ENCODE peak calls at places on chromosomes 4 and X, in six cellular contexts. One of them, this sample, is unnamed.

GRCh38 chrX:18996536-18996935 is 12.6 kb upstream of the PHKA2 start:
- DNase-seq in activated CD4-positive, alpha-beta T cell treated with anti-CD3 and anti-CD28 coated beads, Interleukin-2, amount 50 U/mL, for 1 hour: no peak
- DNase-seq in fibroblast of villous mesenchyme: no peak
- DNase-seq in NCI-H1417: no peak
- DNase-seq in stimulated activated CD8-positive, alpha-beta memory T cell treated with anti-CD3 and anti-CD28 coated beads, Interleukin-2, amount 100 ng/mL, for 48 hours: no peak
- DNase-seq in activated T-cell treated with anti-CD3 and anti-CD28 coated beads, Interleukin-2, amount 50 U/mL, for 1 hour: no peak
- DNase-seq in this sample: no peak

GRCh38 chr4:176339936-176340761 is 20.4 kb downstream of the SPCS3 start:
- DNase-seq in activated CD4-positive, alpha-beta T cell treated with anti-CD3 and anti-CD28 coated beads, Interleukin-2, amount 50 U/mL, for 1 hour: no peak
- DNase-seq in fibroblast of villous mesenchyme: no peak
- DNase-seq in NCI-H1417: peak
- DNase-seq in stimulated activated CD8-positive, alpha-beta memory T cell treated with anti-CD3 and anti-CD28 coated beads, Interleukin-2, amount 100 ng/mL, for 48 hours: no peak
- DNase-seq in activated T-cell treated with anti-CD3 and anti-CD28 coated beads, Interleukin-2, amount 50 U/mL, for 1 hour: no peak
- DNase-seq in this sample: no peak

GRCh38 chrX:124223524-124223923 is 108.9 kb upstream of the TEX13D start:
- DNase-seq in activated CD4-positive, alpha-beta T cell treated with anti-CD3 and anti-CD28 coated beads, Interleukin-2, amount 50 U/mL, for 1 hour: no peak
- DNase-seq in fibroblast of villous mesenchyme: no peak
- DNase-seq in NCI-H1417: no peak
- DNase-seq in stimulated activated CD8-positive, alpha-beta memory T cell treated with anti-CD3 and anti-CD28 coated beads, Interleukin-2, amount 100 ng/mL, for 48 hours: no peak
- DNase-seq in activated T-cell treated with anti-CD3 and anti-CD28 coated beads, Interleukin-2, amount 50 U/mL, for 1 hour: no peak
- DNase-seq in this sample: no peak

GRCh38 chr4:121696140-121696640 is 590 bp downstream of the ANXA5 start:
- DNase-seq in activated CD4-positive, alpha-beta T cell treated with anti-CD3 and anti-CD28 coated beads, Interleukin-2, amount 50 U/mL, for 1 hour: peak
- DNase-seq in fibroblast of villous mesenchyme: peak
- DNase-seq in NCI-H1417: peak
- DNase-seq in stimulated activated CD8-positive, alpha-beta memory T cell treated with anti-CD3 and anti-CD28 coated beads, Interleukin-2, amount 100 ng/mL, for 48 hours: peak
- DNase-seq in activated T-cell treated with anti-CD3 and anti-CD28 coated beads, Interleukin-2, amount 50 U/mL, for 1 hour: peak
- DNase-seq in this sample: no peak

GRCh38 chr4:129109965-129110824 is 14.2 kb downstream of the C4orf33 start:
- DNase-seq in activated CD4-positive, alpha-beta T cell treated with anti-CD3 and anti-CD28 coated beads, Interleukin-2, amount 50 U/mL, for 1 hour: no peak
- DNase-seq in fibroblast of villous mesenchyme: no peak
- DNase-seq in NCI-H1417: no peak
- DNase-seq in stimulated activated CD8-positive, alpha-beta memory T cell treated with anti-CD3 and anti-CD28 coated beads, Interleukin-2, amount 100 ng/mL, for 48 hours: no peak
- DNase-seq in activated T-cell treated with anti-CD3 and anti-CD28 coated beads, Interleukin-2, amount 50 U/mL, for 1 hour: no peak
- DNase-seq in this sample: no peak

GRCh38 chr4:27407616-27408015 is 547.0 kb downstream of the STIM2 start:
- DNase-seq in activated CD4-positive, alpha-beta T cell treated with anti-CD3 and anti-CD28 coated beads, Interleukin-2, amount 50 U/mL, for 1 hour: no peak
- DNase-seq in fibroblast of villous mesenchyme: no peak
- DNase-seq in NCI-H1417: no peak
- DNase-seq in stimulated activated CD8-positive, alpha-beta memory T cell treated with anti-CD3 and anti-CD28 coated beads, Interleukin-2, amount 100 ng/mL, for 48 hours: no peak
- DNase-seq in activated T-cell treated with anti-CD3 and anti-CD28 coated beads, Interleukin-2, amount 50 U/mL, for 1 hour: no peak
- DNase-seq in this sample: no peak

GRCh38 chr4:163988391-163988790 is 493.9 kb downstream of the TMA16 start:
- DNase-seq in activated CD4-positive, alpha-beta T cell treated with anti-CD3 and anti-CD28 coated beads, Interleukin-2, amount 50 U/mL, for 1 hour: no peak
- DNase-seq in fibroblast of villous mesenchyme: no peak
- DNase-seq in NCI-H1417: no peak
- DNase-seq in stimulated activated CD8-positive, alpha-beta memory T cell treated with anti-CD3 and anti-CD28 coated beads, Interleukin-2, amount 100 ng/mL, for 48 hours: no peak
- DNase-seq in activated T-cell treated with anti-CD3 and anti-CD28 coated beads, Interleukin-2, amount 50 U/mL, for 1 hour: no peak
- DNase-seq in this sample: no peak

GRCh38 chrX:14013074-14013473 is 16.6 kb downstream of the GEMIN8 start:
- DNase-seq in activated CD4-positive, alpha-beta T cell treated with anti-CD3 and anti-CD28 coated beads, Interleukin-2, amount 50 U/mL, for 1 hour: no peak
- DNase-seq in fibroblast of villous mesenchyme: peak
- DNase-seq in NCI-H1417: no peak
- DNase-seq in stimulated activated CD8-positive, alpha-beta memory T cell treated with anti-CD3 and anti-CD28 coated beads, Interleukin-2, amount 100 ng/mL, for 48 hours: no peak
- DNase-seq in activated T-cell treated with anti-CD3 and anti-CD28 coated beads, Interleukin-2, amount 50 U/mL, for 1 hour: no peak
- DNase-seq in this sample: no peak

GRCh38 chr4:26065833-26066232 is 151.8 kb downstream of the SMIM20 start:
- DNase-seq in activated CD4-positive, alpha-beta T cell treated with anti-CD3 and anti-CD28 coated beads, Interleukin-2, amount 50 U/mL, for 1 hour: no peak
- DNase-seq in fibroblast of villous mesenchyme: peak
- DNase-seq in NCI-H1417: no peak
- DNase-seq in stimulated activated CD8-positive, alpha-beta memory T cell treated with anti-CD3 and anti-CD28 coated beads, Interleukin-2, amount 100 ng/mL, for 48 hours: no peak
- DNase-seq in activated T-cell treated with anti-CD3 and anti-CD28 coated beads, Interleukin-2, amount 50 U/mL, for 1 hour: no peak
- DNase-seq in this sample: no peak

GRCh38 chr4:139123910-139124309 is 53.1 kb downstream of the ELF2 start:
- DNase-seq in activated CD4-positive, alpha-beta T cell treated with anti-CD3 and anti-CD28 coated beads, Interleukin-2, amount 50 U/mL, for 1 hour: no peak
- DNase-seq in fibroblast of villous mesenchyme: no peak
- DNase-seq in NCI-H1417: no peak
- DNase-seq in stimulated activated CD8-positive, alpha-beta memory T cell treated with anti-CD3 and anti-CD28 coated beads, Interleukin-2, amount 100 ng/mL, for 48 hours: no peak
- DNase-seq in activated T-cell treated with anti-CD3 and anti-CD28 coated beads, Interleukin-2, amount 50 U/mL, for 1 hour: no peak
- DNase-seq in this sample: no peak

GRCh38 chrX:2500681-2501151 is at the start of the genes DHRSX and ZBED1:
- DNase-seq in activated CD4-positive, alpha-beta T cell treated with anti-CD3 and anti-CD28 coated beads, Interleukin-2, amount 50 U/mL, for 1 hour: peak
- DNase-seq in fibroblast of villous mesenchyme: peak
- DNase-seq in NCI-H1417: no peak
- DNase-seq in stimulated activated CD8-positive, alpha-beta memory T cell treated with anti-CD3 and anti-CD28 coated beads, Interleukin-2, amount 100 ng/mL, for 48 hours: peak
- DNase-seq in activated T-cell treated with anti-CD3 and anti-CD28 coated beads, Interleukin-2, amount 50 U/mL, for 1 hour: peak
- DNase-seq in this sample: no peak

GRCh38 chr4:93313207-93313606 is 515.3 kb upstream of the ATOH1 start:
- DNase-seq in activated CD4-positive, alpha-beta T cell treated with anti-CD3 and anti-CD28 coated beads, Interleukin-2, amount 50 U/mL, for 1 hour: no peak
- DNase-seq in fibroblast of villous mesenchyme: no peak
- DNase-seq in NCI-H1417: no peak
- DNase-seq in stimulated activated CD8-positive, alpha-beta memory T cell treated with anti-CD3 and anti-CD28 coated beads, Interleukin-2, amount 100 ng/mL, for 48 hours: no peak
- DNase-seq in activated T-cell treated with anti-CD3 and anti-CD28 coated beads, Interleukin-2, amount 50 U/mL, for 1 hour: no peak
- DNase-seq in this sample: peak

GRCh38 chr4:2630556-2631273 is 94.3 kb downstream of the FAM193A start:
- DNase-seq in activated CD4-positive, alpha-beta T cell treated with anti-CD3 and anti-CD28 coated beads, Interleukin-2, amount 50 U/mL, for 1 hour: no peak
- DNase-seq in fibroblast of villous mesenchyme: no peak
- DNase-seq in NCI-H1417: no peak
- DNase-seq in stimulated activated CD8-positive, alpha-beta memory T cell treated with anti-CD3 and anti-CD28 coated beads, Interleukin-2, amount 100 ng/mL, for 48 hours: no peak
- DNase-seq in activated T-cell treated with anti-CD3 and anti-CD28 coated beads, Interleukin-2, amount 50 U/mL, for 1 hour: no peak
- DNase-seq in this sample: no peak

GRCh38 chrX:68511255-68511654 is 12.4 kb downstream of the YIPF6 start:
- DNase-seq in activated CD4-positive, alpha-beta T cell treated with anti-CD3 and anti-CD28 coated beads, Interleukin-2, amount 50 U/mL, for 1 hour: no peak
- DNase-seq in fibroblast of villous mesenchyme: peak
- DNase-seq in NCI-H1417: peak
- DNase-seq in stimulated activated CD8-positive, alpha-beta memory T cell treated with anti-CD3 and anti-CD28 coated beads, Interleukin-2, amount 100 ng/mL, for 48 hours: no peak
- DNase-seq in activated T-cell treated with anti-CD3 and anti-CD28 coated beads, Interleukin-2, amount 50 U/mL, for 1 hour: no peak
- DNase-seq in this sample: peak

GRCh38 chrX:47992093-47992375 is 11.8 kb downstream of the ZNF182 start:
- DNase-seq in activated CD4-positive, alpha-beta T cell treated with anti-CD3 and anti-CD28 coated beads, Interleukin-2, amount 50 U/mL, for 1 hour: no peak
- DNase-seq in fibroblast of villous mesenchyme: peak
- DNase-seq in NCI-H1417: no peak
- DNase-seq in stimulated activated CD8-positive, alpha-beta memory T cell treated with anti-CD3 and anti-CD28 coated beads, Interleukin-2, amount 100 ng/mL, for 48 hours: no peak
- DNase-seq in activated T-cell treated with anti-CD3 and anti-CD28 coated beads, Interleukin-2, amount 50 U/mL, for 1 hour: no peak
- DNase-seq in this sample: no peak

GRCh38 chr4:153211986-153212720 is 7.9 kb downstream of the TRIM2 start:
- DNase-seq in activated CD4-positive, alpha-beta T cell treated with anti-CD3 and anti-CD28 coated beads, Interleukin-2, amount 50 U/mL, for 1 hour: no peak
- DNase-seq in fibroblast of villous mesenchyme: peak
- DNase-seq in NCI-H1417: no peak
- DNase-seq in stimulated activated CD8-positive, alpha-beta memory T cell treated with anti-CD3 and anti-CD28 coated beads, Interleukin-2, amount 100 ng/mL, for 48 hours: no peak
- DNase-seq in activated T-cell treated with anti-CD3 and anti-CD28 coated beads, Interleukin-2, amount 50 U/mL, for 1 hour: no peak
- DNase-seq in this sample: no peak

GRCh38 chrX:66680451-66680850 is 41.6 kb upstream of the EDA2R start:
- DNase-seq in activated CD4-positive, alpha-beta T cell treated with anti-CD3 and anti-CD28 coated beads, Interleukin-2, amount 50 U/mL, for 1 hour: no peak
- DNase-seq in fibroblast of villous mesenchyme: no peak
- DNase-seq in NCI-H1417: no peak
- DNase-seq in stimulated activated CD8-positive, alpha-beta memory T cell treated with anti-CD3 and anti-CD28 coated beads, Interleukin-2, amount 100 ng/mL, for 48 hours: no peak
- DNase-seq in activated T-cell treated with anti-CD3 and anti-CD28 coated beads, Interleukin-2, amount 50 U/mL, for 1 hour: no peak
- DNase-seq in this sample: no peak

GRCh38 chr4:8867624-8868320 is 3.9 kb downstream of the HMX1 start:
- DNase-seq in activated CD4-positive, alpha-beta T cell treated with anti-CD3 and anti-CD28 coated beads, Interleukin-2, amount 50 U/mL, for 1 hour: no peak
- DNase-seq in fibroblast of villous mesenchyme: no peak
- DNase-seq in NCI-H1417: no peak
- DNase-seq in stimulated activated CD8-positive, alpha-beta memory T cell treated with anti-CD3 and anti-CD28 coated beads, Interleukin-2, amount 100 ng/mL, for 48 hours: no peak
- DNase-seq in activated T-cell treated with anti-CD3 and anti-CD28 coated beads, Interleukin-2, amount 50 U/mL, for 1 hour: no peak
- DNase-seq in this sample: no peak

GRCh38 chr4:100898844-100899243 is 381.0 kb upstream of the EMCN start:
- DNase-seq in activated CD4-positive, alpha-beta T cell treated with anti-CD3 and anti-CD28 coated beads, Interleukin-2, amount 50 U/mL, for 1 hour: no peak
- DNase-seq in fibroblast of villous mesenchyme: no peak
- DNase-seq in NCI-H1417: peak
- DNase-seq in stimulated activated CD8-positive, alpha-beta memory T cell treated with anti-CD3 and anti-CD28 coated beads, Interleukin-2, amount 100 ng/mL, for 48 hours: no peak
- DNase-seq in activated T-cell treated with anti-CD3 and anti-CD28 coated beads, Interleukin-2, amount 50 U/mL, for 1 hour: no peak
- DNase-seq in this sample: no peak

GRCh38 chr4:146269228-146269653 is 54.9 kb downstream of the REELD1 start:
- DNase-seq in activated CD4-positive, alpha-beta T cell treated with anti-CD3 and anti-CD28 coated beads, Interleukin-2, amount 50 U/mL, for 1 hour: no peak
- DNase-seq in fibroblast of villous mesenchyme: no peak
- DNase-seq in NCI-H1417: peak
- DNase-seq in stimulated activated CD8-positive, alpha-beta memory T cell treated with anti-CD3 and anti-CD28 coated beads, Interleukin-2, amount 100 ng/mL, for 48 hours: no peak
- DNase-seq in activated T-cell treated with anti-CD3 and anti-CD28 coated beads, Interleukin-2, amount 50 U/mL, for 1 hour: no peak
- DNase-seq in this sample: no peak

GRCh38 chr4:72365016-72365415 is 204.0 kb downstream of the ADAMTS3 start:
- DNase-seq in activated CD4-positive, alpha-beta T cell treated with anti-CD3 and anti-CD28 coated beads, Interleukin-2, amount 50 U/mL, for 1 hour: no peak
- DNase-seq in fibroblast of villous mesenchyme: no peak
- DNase-seq in NCI-H1417: no peak
- DNase-seq in stimulated activated CD8-positive, alpha-beta memory T cell treated with anti-CD3 and anti-CD28 coated beads, Interleukin-2, amount 100 ng/mL, for 48 hours: no peak
- DNase-seq in activated T-cell treated with anti-CD3 and anti-CD28 coated beads, Interleukin-2, amount 50 U/mL, for 1 hour: no peak
- DNase-seq in this sample: no peak

GRCh38 chr4:183628189-183628588 is 30.8 kb downstream of the RWDD4 start:
- DNase-seq in activated CD4-positive, alpha-beta T cell treated with anti-CD3 and anti-CD28 coated beads, Interleukin-2, amount 50 U/mL, for 1 hour: no peak
- DNase-seq in fibroblast of villous mesenchyme: no peak
- DNase-seq in NCI-H1417: no peak
- DNase-seq in stimulated activated CD8-positive, alpha-beta memory T cell treated with anti-CD3 and anti-CD28 coated beads, Interleukin-2, amount 100 ng/mL, for 48 hours: no peak
- DNase-seq in activated T-cell treated with anti-CD3 and anti-CD28 coated beads, Interleukin-2, amount 50 U/mL, for 1 hour: no peak
- DNase-seq in this sample: peak

GRCh38 chr4:173529505-173530325 is at the start of gene HAND2:
- DNase-seq in activated CD4-positive, alpha-beta T cell treated with anti-CD3 and anti-CD28 coated beads, Interleukin-2, amount 50 U/mL, for 1 hour: no peak
- DNase-seq in fibroblast of villous mesenchyme: peak
- DNase-seq in NCI-H1417: peak
- DNase-seq in stimulated activated CD8-positive, alpha-beta memory T cell treated with anti-CD3 and anti-CD28 coated beads, Interleukin-2, amount 100 ng/mL, for 48 hours: no peak
- DNase-seq in activated T-cell treated with anti-CD3 and anti-CD28 coated beads, Interleukin-2, amount 50 U/mL, for 1 hour: no peak
- DNase-seq in this sample: peak

GRCh38 chr4:95544433-95545103 is 4.2 kb downstream of the UNC5C start:
- DNase-seq in activated CD4-positive, alpha-beta T cell treated with anti-CD3 and anti-CD28 coated beads, Interleukin-2, amount 50 U/mL, for 1 hour: no peak
- DNase-seq in fibroblast of villous mesenchyme: no peak
- DNase-seq in NCI-H1417: peak
- DNase-seq in stimulated activated CD8-positive, alpha-beta memory T cell treated with anti-CD3 and anti-CD28 coated beads, Interleukin-2, amount 100 ng/mL, for 48 hours: no peak
- DNase-seq in activated T-cell treated with anti-CD3 and anti-CD28 coated beads, Interleukin-2, amount 50 U/mL, for 1 hour: no peak
- DNase-seq in this sample: no peak

GRCh38 chr4:1958276-1959103 is 50.3 kb downstream of the NELFA start:
- DNase-seq in activated CD4-positive, alpha-beta T cell treated with anti-CD3 and anti-CD28 coated beads, Interleukin-2, amount 50 U/mL, for 1 hour: no peak
- DNase-seq in fibroblast of villous mesenchyme: no peak
- DNase-seq in NCI-H1417: no peak
- DNase-seq in stimulated activated CD8-positive, alpha-beta memory T cell treated with anti-CD3 and anti-CD28 coated beads, Interleukin-2, amount 100 ng/mL, for 48 hours: no peak
- DNase-seq in activated T-cell treated with anti-CD3 and anti-CD28 coated beads, Interleukin-2, amount 50 U/mL, for 1 hour: no peak
- DNase-seq in this sample: no peak

GRCh38 chrX:78517124-78517523 is 142.0 kb downstream of the RTL3 start:
- DNase-seq in activated CD4-positive, alpha-beta T cell treated with anti-CD3 and anti-CD28 coated beads, Interleukin-2, amount 50 U/mL, for 1 hour: peak
- DNase-seq in fibroblast of villous mesenchyme: no peak
- DNase-seq in NCI-H1417: no peak
- DNase-seq in stimulated activated CD8-positive, alpha-beta memory T cell treated with anti-CD3 and anti-CD28 coated beads, Interleukin-2, amount 100 ng/mL, for 48 hours: no peak
- DNase-seq in activated T-cell treated with anti-CD3 and anti-CD28 coated beads, Interleukin-2, amount 50 U/mL, for 1 hour: peak
- DNase-seq in this sample: no peak

GRCh38 chr4:26263165-26263564 is 57.6 kb upstream of the RBPJ start:
- DNase-seq in activated CD4-positive, alpha-beta T cell treated with anti-CD3 and anti-CD28 coated beads, Interleukin-2, amount 50 U/mL, for 1 hour: no peak
- DNase-seq in fibroblast of villous mesenchyme: no peak
- DNase-seq in NCI-H1417: peak
- DNase-seq in stimulated activated CD8-positive, alpha-beta memory T cell treated with anti-CD3 and anti-CD28 coated beads, Interleukin-2, amount 100 ng/mL, for 48 hours: no peak
- DNase-seq in activated T-cell treated with anti-CD3 and anti-CD28 coated beads, Interleukin-2, amount 50 U/mL, for 1 hour: no peak
- DNase-seq in this sample: peak